ENCODE peak calls at places on chromosomes 2 and 18, in four cellular contexts. D is stimulated activated CD8-positive, alpha-beta memory T cell treated with anti-CD3 and anti-CD28 coated beads, Interleukin-2, amount 100 ng/mL, for 48 hours; L is EL; Z is smooth muscle cell of the brain vasculature. H is an unnamed sample.

GRCh38 chr2:37201766-37202165 is 5.5 kb downstream of the CEBPZOS start:
- DNase-seq in Z (no peak), L (peak; percentile 30), D (peak; percentile 18), H (no peak)

GRCh38 chr2:12514631-12515437 is 201.9 kb upstream of the TRIB2 start:
- DNase-seq in Z (no peak), D (no peak), L (no peak), H (no peak)

GRCh38 chr2:238462782-238463396 is 36.2 kb downstream of the ASB1 start:
- DNase-seq in Z (no peak), L (peak; percentile 60), D (no peak), H (no peak)

GRCh38 chr2:233795735-233796171 is 17.6 kb downstream of the MROH2A start:
- DNase-seq in Z (no peak), D (no peak), L (no peak), H (no peak)

GRCh38 chr2:215460682-215461081 is 24.8 kb upstream of the FN1 start:
- DNase-seq in D (no peak), L (peak; percentile 94), Z (peak; percentile 51), H (no peak)

GRCh38 chr2:85648619-85649018 is 19.4 kb downstream of the SFTPB start:
- DNase-seq in L (peak; percentile 64), D (peak; percentile 5), Z (no peak), H (peak; percentile 26)

GRCh38 chr18:12405066-12405465 is 2.7 kb upstream of the PRELID3A start:
- DNase-seq in D (no peak), Z (no peak), L (no peak), H (no peak)

GRCh38 chr18:43486462-43486861 is 209.2 kb upstream of the SYT4 start:
- DNase-seq in D (no peak), L (no peak), Z (no peak), H (no peak)

GRCh38 chr18:79556829-79557585 is 122.6 kb upstream of the CTDP1 start:
- DNase-seq in D (no peak), L (no peak), Z (no peak), H (no peak)

GRCh38 chr2:237637429-237638135 is 10.2 kb downstream of the LRRFIP1 start:
- DNase-seq in Z (no peak), L (no peak), D (no peak), H (no peak)

GRCh38 chr18:13872932-13873331 is 42.4 kb downstream of the MC2R start:
- DNase-seq in L (no peak), Z (no peak), D (no peak), H (no peak)

GRCh38 chr18:48475635-48476549 is 62.9 kb upstream of the CTIF start:
- DNase-seq in D (no peak), Z (peak; percentile 59), L (peak; percentile 80), H (no peak)

GRCh38 chr2:72915076-72915906 is 2.0 kb upstream of the EMX1 start:
- DNase-seq in Z (no peak), L (no peak), D (no peak), H (no peak)

GRCh38 chr2:9154061-9154460 is 52.6 kb upstream of the ASAP2 start:
- DNase-seq in D (no peak), Z (no peak), L (no peak), H (no peak)

GRCh38 chr2:90645-91312 is 44.5 kb upstream of the FAM110C start:
- DNase-seq in L (no peak), Z (no peak), D (no peak), H (no peak)

GRCh38 chr2:179898873-179899272 is 37.5 kb upstream of the ZNF385B start:
- DNase-seq in D (no peak), L (peak; percentile 55), Z (no peak), H (no peak)

GRCh38 chr18:54742120-54742519 is 86.2 kb upstream of the RAB27B start:
- DNase-seq in L (no peak), Z (no peak), D (no peak), H (no peak)